ENCODE peak calls at places on chromosomes 11 and 22, in seven cellular contexts. One of them, this sample, is unnamed.

GRCh38 chr11:47104337-47104950 is 72.2 kb downstream of the ARFGAP2 start:
- DNase-seq in NCI-H1105 treated with DMSO at 0.1 percent for 48 hours: no peak
- DNase-seq in lower leg skin: no peak
- DNase-seq in brain microvascular endothelial cell: peak; percentile 3
- DNase-seq in fibroblast of pulmonary artery: peak; percentile 47
- DNase-seq in iPS DF 19.7: peak; percentile 28
- DNase-seq in neural crest cell: no peak
- DNase-seq in this sample: no peak

GRCh38 chr11:78000193-78000592 is 5.7 kb upstream of the INTS4 start:
- DNase-seq in iPS DF 19.7: no peak
- DNase-seq in fibroblast of pulmonary artery: peak; percentile 88
- DNase-seq in lower leg skin: no peak
- DNase-seq in neural crest cell: peak; percentile 45
- DNase-seq in brain microvascular endothelial cell: peak; percentile 57
- DNase-seq in NCI-H1105 treated with DMSO at 0.1 percent for 48 hours: peak; percentile 92
- DNase-seq in this sample: no peak

GRCh38 chr22:48102581-48102980 is 1340.1 kb downstream of the TBC1D22A start:
- DNase-seq in lower leg skin: no peak
- DNase-seq in NCI-H1105 treated with DMSO at 0.1 percent for 48 hours: no peak
- DNase-seq in iPS DF 19.7: no peak
- DNase-seq in neural crest cell: no peak
- DNase-seq in fibroblast of pulmonary artery: no peak
- DNase-seq in brain microvascular endothelial cell: no peak
- DNase-seq in this sample: no peak

GRCh38 chr11:76339217-76339616 is 41.7 kb downstream of the THAP12 start:
- DNase-seq in fibroblast of pulmonary artery: peak; percentile 24
- DNase-seq in neural crest cell: no peak
- DNase-seq in iPS DF 19.7: no peak
- DNase-seq in lower leg skin: peak; percentile 69
- DNase-seq in brain microvascular endothelial cell: no peak
- DNase-seq in NCI-H1105 treated with DMSO at 0.1 percent for 48 hours: no peak
- DNase-seq in this sample: no peak

GRCh38 chr11:28343304-28344233 is 235.4 kb downstream of the METTL15 start:
- DNase-seq in NCI-H1105 treated with DMSO at 0.1 percent for 48 hours: no peak
- DNase-seq in brain microvascular endothelial cell: peak; percentile 80
- DNase-seq in fibroblast of pulmonary artery: peak; percentile 85
- DNase-seq in iPS DF 19.7: no peak
- DNase-seq in lower leg skin: no peak
- DNase-seq in neural crest cell: no peak
- DNase-seq in this sample: no peak

GRCh38 chr11:64723907-64724862 is 1.2 kb upstream of the NRXN2 start:
- DNase-seq in fibroblast of pulmonary artery: no peak
- DNase-seq in brain microvascular endothelial cell: no peak
- DNase-seq in NCI-H1105 treated with DMSO at 0.1 percent for 48 hours: no peak
- DNase-seq in neural crest cell: no peak
- DNase-seq in lower leg skin: no peak
- DNase-seq in iPS DF 19.7: no peak
- DNase-seq in this sample: no peak

GRCh38 chr11:64583296-64584262 is 7.4 kb upstream of the SLC22A12 start:
- DNase-seq in lower leg skin: no peak
- DNase-seq in brain microvascular endothelial cell: no peak
- DNase-seq in NCI-H1105 treated with DMSO at 0.1 percent for 48 hours: no peak
- DNase-seq in neural crest cell: no peak
- DNase-seq in iPS DF 19.7: no peak
- DNase-seq in fibroblast of pulmonary artery: peak; percentile 12
- DNase-seq in this sample: no peak

GRCh38 chr22:17057959-17058814 is 26.6 kb upstream of the IL17RA start:
- DNase-seq in fibroblast of pulmonary artery: peak; percentile 86
- DNase-seq in NCI-H1105 treated with DMSO at 0.1 percent for 48 hours: peak; percentile 54
- DNase-seq in brain microvascular endothelial cell: peak; percentile 71
- DNase-seq in lower leg skin: peak; percentile 60
- DNase-seq in neural crest cell: peak; percentile 73
- DNase-seq in iPS DF 19.7: peak; percentile 25
- DNase-seq in this sample: peak; percentile 42

GRCh38 chr22:29689872-29690213 is 30.0 kb upstream of the CABP7 start:
- DNase-seq in neural crest cell: peak; percentile 73
- DNase-seq in brain microvascular endothelial cell: peak; percentile 22
- DNase-seq in lower leg skin: no peak
- DNase-seq in NCI-H1105 treated with DMSO at 0.1 percent for 48 hours: peak; percentile 46
- DNase-seq in iPS DF 19.7: peak; percentile 54
- DNase-seq in fibroblast of pulmonary artery: peak; percentile 63
- DNase-seq in this sample: no peak

GRCh38 chr11:2885676-2886081 is at the start of gene CDKN1C:
- DNase-seq in NCI-H1105 treated with DMSO at 0.1 percent for 48 hours: peak; percentile 83
- DNase-seq in lower leg skin: peak; percentile 82
- DNase-seq in iPS DF 19.7: no peak
- DNase-seq in fibroblast of pulmonary artery: peak; percentile 83
- DNase-seq in neural crest cell: peak; percentile 86
- DNase-seq in brain microvascular endothelial cell: peak; percentile 60
- DNase-seq in this sample: peak; percentile 94

GRCh38 chr22:25882366-25882765 is 140.4 kb downstream of the MYO18B start:
- DNase-seq in NCI-H1105 treated with DMSO at 0.1 percent for 48 hours: no peak
- DNase-seq in brain microvascular endothelial cell: no peak
- DNase-seq in iPS DF 19.7: no peak
- DNase-seq in fibroblast of pulmonary artery: no peak
- DNase-seq in lower leg skin: no peak
- DNase-seq in neural crest cell: no peak
- DNase-seq in this sample: no peak

GRCh38 chr11:67502328-67502979 is 2.7 kb downstream of the PITPNM1 start:
- DNase-seq in NCI-H1105 treated with DMSO at 0.1 percent for 48 hours: no peak
- DNase-seq in neural crest cell: no peak
- DNase-seq in lower leg skin: no peak
- DNase-seq in brain microvascular endothelial cell: no peak
- DNase-seq in iPS DF 19.7: no peak
- DNase-seq in fibroblast of pulmonary artery: no peak
- DNase-seq in this sample: no peak

GRCh38 chr11:20156280-20156875 is 3.9 kb downstream of the DBX1 start:
- DNase-seq in iPS DF 19.7: no peak
- DNase-seq in brain microvascular endothelial cell: no peak
- DNase-seq in lower leg skin: no peak
- DNase-seq in fibroblast of pulmonary artery: no peak
- DNase-seq in NCI-H1105 treated with DMSO at 0.1 percent for 48 hours: peak; percentile 77
- DNase-seq in neural crest cell: no peak
- DNase-seq in this sample: no peak

GRCh38 chr11:129209891-129210830 is 18.0 kb upstream of the ARHGAP32 start:
- DNase-seq in neural crest cell: no peak
- DNase-seq in lower leg skin: no peak
- DNase-seq in fibroblast of pulmonary artery: no peak
- DNase-seq in iPS DF 19.7: no peak
- DNase-seq in brain microvascular endothelial cell: no peak
- DNase-seq in NCI-H1105 treated with DMSO at 0.1 percent for 48 hours: no peak
- DNase-seq in this sample: no peak

GRCh38 chr11:13261600-13262061 is 16.0 kb upstream of the BMAL1 start:
- DNase-seq in lower leg skin: peak; percentile 47
- DNase-seq in iPS DF 19.7: no peak
- DNase-seq in NCI-H1105 treated with DMSO at 0.1 percent for 48 hours: no peak
- DNase-seq in neural crest cell: no peak
- DNase-seq in brain microvascular endothelial cell: peak; percentile 70
- DNase-seq in fibroblast of pulmonary artery: peak; percentile 82
- DNase-seq in this sample: no peak

GRCh38 chr11:9771126-9771624 is 107.3 kb downstream of the SWAP70 start:
- DNase-seq in NCI-H1105 treated with DMSO at 0.1 percent for 48 hours: no peak
- DNase-seq in iPS DF 19.7: no peak
- DNase-seq in lower leg skin: no peak
- DNase-seq in fibroblast of pulmonary artery: no peak
- DNase-seq in neural crest cell: no peak
- DNase-seq in brain microvascular endothelial cell: no peak
- DNase-seq in this sample: no peak

GRCh38 chr22:23925020-23925606 is 30.9 kb downstream of the MIF start:
- DNase-seq in brain microvascular endothelial cell: no peak
- DNase-seq in fibroblast of pulmonary artery: no peak
- DNase-seq in NCI-H1105 treated with DMSO at 0.1 percent for 48 hours: no peak
- DNase-seq in iPS DF 19.7: no peak
- DNase-seq in neural crest cell: no peak
- DNase-seq in lower leg skin: no peak
- DNase-seq in this sample: no peak

GRCh38 chr22:35411112-35411511 is 11.2 kb downstream of the MCM5 start:
- DNase-seq in brain microvascular endothelial cell: no peak
- DNase-seq in lower leg skin: no peak
- DNase-seq in neural crest cell: no peak
- DNase-seq in iPS DF 19.7: no peak
- DNase-seq in NCI-H1105 treated with DMSO at 0.1 percent for 48 hours: no peak
- DNase-seq in fibroblast of pulmonary artery: no peak
- DNase-seq in this sample: peak; percentile 41

GRCh38 chr11:30046211-30046945 is 29.5 kb upstream of the KCNA4 start:
- DNase-seq in neural crest cell: no peak
- DNase-seq in lower leg skin: no peak
- DNase-seq in fibroblast of pulmonary artery: no peak
- DNase-seq in brain microvascular endothelial cell: no peak
- DNase-seq in iPS DF 19.7: no peak
- DNase-seq in NCI-H1105 treated with DMSO at 0.1 percent for 48 hours: no peak
- DNase-seq in this sample: peak; percentile 3

GRCh38 chr11:97069160-97069559 is 679.3 kb downstream of the JRKL start:
- DNase-seq in iPS DF 19.7: no peak
- DNase-seq in fibroblast of pulmonary artery: no peak
- DNase-seq in NCI-H1105 treated with DMSO at 0.1 percent for 48 hours: no peak
- DNase-seq in brain microvascular endothelial cell: no peak
- DNase-seq in lower leg skin: no peak
- DNase-seq in neural crest cell: no peak
- DNase-seq in this sample: no peak

GRCh38 chr11:34921156-34921555 is 4.7 kb downstream of the PDHX start:
- DNase-seq in neural crest cell: no peak
- DNase-seq in brain microvascular endothelial cell: no peak
- DNase-seq in NCI-H1105 treated with DMSO at 0.1 percent for 48 hours: no peak
- DNase-seq in iPS DF 19.7: no peak
- DNase-seq in lower leg skin: no peak
- DNase-seq in fibroblast of pulmonary artery: no peak
- DNase-seq in this sample: no peak

GRCh38 chr11:103662880-103663279 is 373.6 kb upstream of the DDI1 start:
- DNase-seq in lower leg skin: no peak
- DNase-seq in iPS DF 19.7: no peak
- DNase-seq in neural crest cell: no peak
- DNase-seq in brain microvascular endothelial cell: no peak
- DNase-seq in fibroblast of pulmonary artery: no peak
- DNase-seq in NCI-H1105 treated with DMSO at 0.1 percent for 48 hours: no peak
- DNase-seq in this sample: no peak